ENCODE peak calls at places on chromosomes 7 and 10, in six cellular contexts. Y is K562, Z is A549, E is SK-N-SH, F is HepG2, G is GM12878. A is an unnamed sample.

GRCh38 chr7:145088111-145088745 is 252.4 kb upstream of the TPK1 start:
- DNase-seq in Y (no peak), Z (no peak), E (no peak), F (no peak), G (no peak), A (no peak)

GRCh38 chr7:81367335-81367801 is 402.5 kb downstream of the HGF start:
- DNase-seq in Y (no peak), Z (no peak), E (no peak), F (no peak), G (no peak), A (peak)

GRCh38 chr10:83769421-83769820 is 369.9 kb upstream of the GHITM start:
- DNase-seq in Y (no peak), Z (no peak), E (no peak), F (no peak), G (no peak), A (no peak)

GRCh38 chr10:24723788-24724380 is at the start of gene ARHGAP21:
- DNase-seq in Y (peak), Z (peak), E (peak), F (no peak), G (no peak), A (peak)

GRCh38 chr10:688621-689426 is 644 bp downstream of the DIP2C start:
- DNase-seq in Y (no peak), Z (peak), E (peak), F (no peak), G (no peak), A (peak)

GRCh38 chr10:111598433-111599059 is 521.7 kb downstream of the ADRA2A start:
- DNase-seq in Y (peak), Z (peak), E (peak), F (peak), G (peak), A (peak)

GRCh38 chr7:44881610-44882009 is 3.7 kb downstream of the PURB start:
- DNase-seq in Y (no peak), Z (no peak), E (no peak), F (no peak), G (no peak), A (peak)

GRCh38 chr10:2754943-2755342 is 312.4 kb upstream of the PFKP start:
- DNase-seq in Y (no peak), Z (no peak), E (no peak), F (no peak), G (no peak), A (no peak)

GRCh38 chr10:47025540-47026300 is 114.5 kb downstream of the PTPN20 start:
- DNase-seq in Y (no peak), Z (no peak), E (peak), F (no peak), G (no peak), A (peak)

GRCh38 chr7:48285365-48285764 is 114.1 kb downstream of the ABCA13 start:
- DNase-seq in Y (no peak), Z (peak), E (no peak), F (no peak), G (no peak), A (peak)

GRCh38 chr10:23525406-23525805 is 86.5 kb downstream of the OTUD1 start:
- DNase-seq in Y (no peak), Z (peak), E (peak), F (peak), G (no peak), A (peak)

DNA sequence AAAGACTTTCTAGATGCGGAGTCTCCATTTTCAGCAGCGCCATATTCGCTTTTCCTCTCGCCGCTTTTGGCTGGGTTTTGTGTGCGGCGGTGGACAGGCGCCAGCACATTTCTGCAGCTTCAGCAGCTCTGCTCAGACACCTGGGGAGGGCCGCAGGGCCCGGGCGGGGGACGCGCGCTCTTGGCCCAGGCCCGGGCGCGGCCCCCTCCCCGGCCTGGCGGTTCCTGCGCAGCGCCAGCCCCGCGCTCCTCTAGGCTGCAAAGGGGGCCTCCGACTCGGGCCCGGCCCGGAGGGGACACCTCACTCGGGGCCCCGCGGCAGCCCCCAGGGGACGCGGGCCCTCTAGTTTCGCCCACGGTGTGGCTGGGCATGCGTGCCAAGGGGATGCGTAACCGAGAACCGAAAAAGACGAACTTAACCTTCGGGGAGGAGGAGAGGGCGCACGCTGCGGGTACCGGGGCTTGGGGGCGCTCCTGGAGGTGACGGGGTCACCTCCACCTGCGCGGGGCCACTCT is 34.5 kb upstream of the EBLN1 start:
- DNase-seq in Y (no peak), Z (no peak), E (peak), F (no peak), G (no peak), A (no peak)
- TF ChIP-seq SMC3 in Y (no peak), Z (no peak), E (no peak), F (no peak), G (no peak), A (no peak)

DNA sequence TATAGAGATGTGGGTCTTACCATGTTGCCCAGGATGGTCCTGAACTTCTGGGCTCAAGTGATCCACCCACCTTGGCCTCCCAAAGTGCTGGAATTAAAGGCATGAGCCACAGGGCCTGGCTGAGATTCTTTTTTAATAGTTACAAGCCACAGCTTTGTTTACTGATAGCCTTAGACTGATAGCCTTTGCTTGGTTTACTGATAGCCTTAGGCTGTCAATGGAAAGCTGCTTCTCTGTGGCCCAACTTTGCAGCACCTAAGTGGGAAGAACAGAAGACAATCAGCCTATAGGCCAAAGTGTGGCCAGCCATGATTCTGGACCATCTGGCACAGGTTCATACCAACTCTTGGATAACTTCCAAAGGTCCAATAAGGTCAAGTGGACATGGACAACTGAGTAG is 24.1 kb upstream of the CDCA7L start:
- DNase-seq in Y (no peak), Z (no peak), E (no peak), F (no peak), G (no peak), A (no peak)
- TF ChIP-seq USF2 in Y (no peak), Z (no peak), E (no peak), F (no peak), G (no peak), A (no peak)

DNA sequence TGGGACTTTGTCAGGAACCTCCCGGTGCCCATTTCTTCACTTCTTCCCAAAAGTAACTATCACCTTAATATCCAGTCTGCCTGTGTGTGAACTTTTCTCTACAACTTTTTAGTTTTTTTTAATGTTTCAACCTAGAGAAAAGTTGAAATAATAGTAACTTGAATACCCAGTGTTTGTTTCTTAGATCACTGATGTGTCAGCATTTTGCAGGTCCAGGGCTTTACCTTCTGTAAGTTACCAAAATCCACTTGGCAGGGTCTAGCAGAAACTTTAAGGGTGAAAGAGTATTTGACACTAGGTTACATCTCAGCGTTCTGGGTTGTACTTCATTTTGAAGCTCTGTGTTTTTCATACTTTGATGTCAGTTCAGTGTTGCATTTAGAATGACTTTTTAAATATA is 372.7 kb downstream of the ARL4A start:
- DNase-seq in Y (no peak), Z (no peak), E (no peak), F (no peak), G (no peak), A (no peak)
- TF ChIP-seq SMC3 in Y (no peak), Z (no peak), E (no peak), F (no peak), G (no peak), A (no peak)

GRCh38 chr10:14703631-14704001 is 71.1 kb downstream of the FAM107B start:
- DNase-seq in Y (no peak), Z (no peak), E (no peak), F (no peak), G (no peak), A (no peak)

GRCh38 chr10:14699482-14699881 is 75.2 kb downstream of the FAM107B start:
- DNase-seq in Y (no peak), Z (no peak), E (no peak), F (no peak), G (no peak), A (no peak)

GRCh38 chr10:14698487-14699170 is 76.1 kb downstream of the FAM107B start:
- DNase-seq in Y (no peak), Z (no peak), E (no peak), F (no peak), G (no peak), A (peak)

GRCh38 chr10:14700551-14700950 is 74.1 kb downstream of the FAM107B start:
- DNase-seq in Y (no peak), Z (no peak), E (no peak), F (no peak), G (no peak), A (no peak)

DNA sequence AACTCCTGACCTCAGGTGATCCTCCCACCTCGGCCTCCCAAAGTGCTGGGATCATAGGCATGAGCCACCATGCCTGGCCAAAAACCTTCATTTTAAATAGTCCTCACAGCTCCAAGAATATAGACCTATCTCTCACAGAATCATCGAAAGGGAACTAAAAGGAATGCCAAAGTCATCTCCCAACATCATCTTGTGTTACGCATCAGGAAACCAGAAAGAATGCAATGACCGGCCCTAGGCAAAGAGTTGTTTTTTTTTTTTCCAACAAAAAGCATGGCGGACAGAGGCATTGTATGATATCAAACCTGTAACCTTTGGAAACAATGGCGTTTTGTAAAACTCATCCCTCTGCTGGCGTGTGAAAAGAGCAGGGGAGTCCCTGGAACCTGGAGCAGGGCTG is 73.2 kb downstream of the FAM107B start:
- DNase-seq in Y (no peak), Z (no peak), E (no peak), F (no peak), G (no peak), A (no peak)
- TF ChIP-seq USF2 in Y (no peak), Z (no peak), E (no peak), F (no peak), G (no peak), A (no peak)

GRCh38 chr7:107746006-107746405 is 2.1 kb downstream of the CBLL1 start:
- DNase-seq in Y (no peak), Z (no peak), E (no peak), F (no peak), G (no peak), A (peak)
- TF ChIP-seq SMC3 in Y (no peak), Z (no peak), E (no peak), F (no peak), G (no peak), A (no peak)

DNA sequence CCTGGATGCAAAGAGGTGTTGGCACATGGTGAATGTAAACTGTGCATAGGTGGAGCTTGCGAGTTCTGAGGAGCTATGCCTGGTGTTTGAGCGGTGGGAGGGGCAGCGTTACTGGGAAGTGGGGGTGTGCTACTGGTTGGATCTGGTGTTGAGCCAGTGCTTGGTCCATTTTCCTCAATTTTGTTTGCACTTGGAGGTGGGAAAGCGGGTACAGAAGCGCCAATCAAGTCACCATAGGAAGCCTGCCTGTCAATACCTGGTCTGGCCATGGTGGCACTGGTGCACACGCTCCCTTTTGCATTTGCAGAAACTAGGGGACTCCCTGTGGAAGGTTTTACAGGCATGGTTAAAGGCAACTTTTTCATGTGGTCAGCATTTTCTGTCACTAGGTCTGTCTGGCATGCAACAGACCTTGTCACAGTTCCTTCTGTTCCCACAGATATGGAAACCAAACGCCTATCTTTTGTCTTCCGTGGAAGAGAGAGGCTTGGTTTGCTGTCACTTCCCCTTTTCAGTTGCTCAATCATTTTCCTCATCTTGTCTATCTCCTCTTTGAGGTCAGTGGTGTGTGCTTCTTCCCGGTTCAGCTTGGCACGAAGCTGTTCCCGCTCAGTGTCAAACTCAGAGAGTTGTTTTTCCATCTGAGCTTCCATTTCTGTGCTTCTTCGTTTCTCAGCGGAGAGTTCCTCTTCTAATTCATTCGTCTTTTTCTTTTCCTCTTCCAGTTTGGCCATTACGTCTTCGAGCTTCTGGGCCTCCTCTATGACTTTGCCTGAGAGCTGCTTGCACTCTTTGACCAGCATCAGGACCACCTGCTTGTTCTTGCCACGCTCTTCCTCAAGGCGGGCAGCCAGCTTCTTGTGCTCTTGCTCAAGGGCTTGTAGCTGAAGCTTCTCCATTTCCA is 81.1 kb downstream of the CTTNBP2 start:
- DNase-seq in Y (peak), Z (no peak), E (no peak), F (no peak), G (peak), A (no peak)
- TF ChIP-seq USF2 in Y (no peak), Z (no peak), E (no peak), F (no peak), G (no peak), A (no peak)

GRCh38 chr10:133400624-133401424 is 6.9 kb downstream of the MTG1 start:
- DNase-seq in Y (no peak), Z (no peak), E (no peak), F (no peak), G (peak), A (no peak)
- TF ChIP-seq SMC3 in Y (no peak), Z (no peak), E (no peak), F (no peak), G (no peak), A (no peak)

GRCh38 chr7:25259487-25260243 is 31.4 kb upstream of the NPVF start:
- DNase-seq in Y (peak), Z (peak), E (peak), F (peak), G (no peak), A (peak)
- TF ChIP-seq USF2 in Y (no peak), Z (no peak), E (no peak), F (no peak), G (no peak), A (peak)

A was measured in IMR-90.